ENCODE peak calls at places on chromosomes 13 and 19, in five cellular contexts. One of them, this sample, is unnamed.

GRCh38 chr19:13859361-13859880 is 17.5 kb upstream of the NANOS3 start:
- DNase-seq in PC-9: peak; percentile 34
- DNase-seq in MM.1S: no peak
- DNase-seq in Panc1: no peak
- DNase-seq in iPS DF 6.9: no peak
- DNase-seq in this sample: no peak

GRCh38 chr19:31675187-31675913 is 326.1 kb upstream of the TSHZ3 start:
- DNase-seq in PC-9: no peak
- DNase-seq in MM.1S: peak; percentile 65
- DNase-seq in Panc1: no peak
- DNase-seq in iPS DF 6.9: no peak
- DNase-seq in this sample: no peak

GRCh38 chr19:329876-330275 is 14.7 kb downstream of the MIER2 start:
- DNase-seq in PC-9: no peak
- DNase-seq in MM.1S: no peak
- DNase-seq in Panc1: no peak
- DNase-seq in iPS DF 6.9: no peak
- DNase-seq in this sample: no peak

GRCh38 chr19:5624154-5624663 is 1.3 kb downstream of the SAFB start:
- DNase-seq in PC-9: no peak
- DNase-seq in MM.1S: peak; percentile 37
- DNase-seq in Panc1: no peak
- DNase-seq in iPS DF 6.9: no peak
- DNase-seq in this sample: no peak

GRCh38 chr13:26923824-26924605 is 163.4 kb upstream of the GPR12 start:
- DNase-seq in PC-9: no peak
- DNase-seq in MM.1S: no peak
- DNase-seq in Panc1: no peak
- DNase-seq in iPS DF 6.9: no peak
- DNase-seq in this sample: no peak

GRCh38 chr19:28444371-28444770 is 768.6 kb downstream of the UQCRFS1 start:
- DNase-seq in PC-9: no peak
- DNase-seq in MM.1S: no peak
- DNase-seq in Panc1: no peak
- DNase-seq in iPS DF 6.9: no peak
- DNase-seq in this sample: no peak

GRCh38 chr13:34591801-34592454 is 350.1 kb upstream of the NBEA start:
- DNase-seq in PC-9: no peak
- DNase-seq in MM.1S: no peak
- DNase-seq in Panc1: no peak
- DNase-seq in iPS DF 6.9: no peak
- DNase-seq in this sample: no peak

GRCh38 chr13:110907951-110908898 is 6.6 kb downstream of the ANKRD10 start:
- DNase-seq in PC-9: peak; percentile 100
- DNase-seq in MM.1S: peak; percentile 15
- DNase-seq in Panc1: no peak
- DNase-seq in iPS DF 6.9: no peak
- DNase-seq in this sample: no peak

GRCh38 chr13:29569253-29570057 is 26.0 kb downstream of the SLC7A1 start:
- DNase-seq in PC-9: no peak
- DNase-seq in MM.1S: no peak
- DNase-seq in Panc1: no peak
- DNase-seq in iPS DF 6.9: no peak
- DNase-seq in this sample: no peak

GRCh38 chr13:26707122-26708006 is 53.2 kb downstream of the GPR12 start:
- DNase-seq in PC-9: no peak
- DNase-seq in MM.1S: peak; percentile 23
- DNase-seq in Panc1: no peak
- DNase-seq in iPS DF 6.9: peak; percentile 50
- DNase-seq in this sample: no peak

GRCh38 chr13:79637086-79637763 is 156.3 kb downstream of the NDFIP2 start:
- DNase-seq in PC-9: no peak
- DNase-seq in MM.1S: no peak
- DNase-seq in Panc1: no peak
- DNase-seq in iPS DF 6.9: no peak
- DNase-seq in this sample: no peak

GRCh38 chr19:33511346-33511745 is 10.2 kb downstream of the PEPD start:
- DNase-seq in PC-9: no peak
- DNase-seq in MM.1S: no peak
- DNase-seq in Panc1: no peak
- DNase-seq in iPS DF 6.9: no peak
- DNase-seq in this sample: no peak

GRCh38 chr19:8580710-8581281 is 3.6 kb upstream of the MYO1F start:
- DNase-seq in PC-9: no peak
- DNase-seq in MM.1S: peak; percentile 75
- DNase-seq in Panc1: peak; percentile 53
- DNase-seq in iPS DF 6.9: peak; percentile 73
- DNase-seq in this sample: peak; percentile 44

GRCh38 chr13:27524981-27525975 is 74.9 kb upstream of the MTIF3 start:
- DNase-seq in PC-9: no peak
- DNase-seq in MM.1S: no peak
- DNase-seq in Panc1: no peak
- DNase-seq in iPS DF 6.9: no peak
- DNase-seq in this sample: no peak

GRCh38 chr19:45591004-45591637 is 6.5 kb upstream of the OPA3 start:
- DNase-seq in PC-9: peak; percentile 30
- DNase-seq in MM.1S: peak; percentile 61
- DNase-seq in Panc1: no peak
- DNase-seq in iPS DF 6.9: no peak
- DNase-seq in this sample: no peak

GRCh38 chr19:52140077-52140710 is 456 bp upstream of the ZNF616 start:
- DNase-seq in PC-9: no peak
- DNase-seq in MM.1S: no peak
- DNase-seq in Panc1: no peak
- DNase-seq in iPS DF 6.9: no peak
- DNase-seq in this sample: no peak

GRCh38 chr19:54415208-54415900 is at the start of gene TTYH1:
- DNase-seq in PC-9: no peak
- DNase-seq in MM.1S: no peak
- DNase-seq in Panc1: no peak
- DNase-seq in iPS DF 6.9: no peak
- DNase-seq in this sample: no peak

GRCh38 chr19:45222724-45223123 is 22.5 kb downstream of the EXOC3L2 start:
- DNase-seq in PC-9: no peak
- DNase-seq in MM.1S: no peak
- DNase-seq in Panc1: no peak
- DNase-seq in iPS DF 6.9: no peak
- DNase-seq in this sample: no peak

GRCh38 chr13:74761794-74762193 is 627.6 kb upstream of the KLF12 start:
- DNase-seq in PC-9: no peak
- DNase-seq in MM.1S: no peak
- DNase-seq in Panc1: no peak
- DNase-seq in iPS DF 6.9: no peak
- DNase-seq in this sample: no peak

GRCh38 chr19:13881231-13881691 is 4.3 kb downstream of the NANOS3 start:
- DNase-seq in PC-9: peak; percentile 41
- DNase-seq in MM.1S: peak; percentile 48
- DNase-seq in Panc1: no peak
- DNase-seq in iPS DF 6.9: no peak
- DNase-seq in this sample: no peak

GRCh38 chr13:59755647-59756290 is 408.0 kb downstream of the DIAPH3 start:
- DNase-seq in PC-9: no peak
- DNase-seq in MM.1S: peak; percentile 33
- DNase-seq in Panc1: no peak
- DNase-seq in iPS DF 6.9: no peak
- DNase-seq in this sample: no peak

GRCh38 chr19:18265611-18265981 is 8.7 kb downstream of the IQCN start:
- DNase-seq in PC-9: no peak
- DNase-seq in MM.1S: no peak
- DNase-seq in Panc1: no peak
- DNase-seq in iPS DF 6.9: no peak
- DNase-seq in this sample: no peak

GRCh38 chr19:1066748-1067340 is at the start of gene ARHGAP45:
- DNase-seq in PC-9: no peak
- DNase-seq in MM.1S: peak; percentile 89
- DNase-seq in Panc1: no peak
- DNase-seq in iPS DF 6.9: no peak
- DNase-seq in this sample: no peak

GRCh38 chr13:67075239-67075638 is 154.9 kb downstream of the PCDH9 start:
- DNase-seq in PC-9: no peak
- DNase-seq in MM.1S: no peak
- DNase-seq in Panc1: no peak
- DNase-seq in iPS DF 6.9: no peak
- DNase-seq in this sample: no peak

GRCh38 chr19:10701955-10702307 is 692 bp downstream of the QTRT1 start:
- DNase-seq in PC-9: no peak
- DNase-seq in MM.1S: peak; percentile 17
- DNase-seq in Panc1: no peak
- DNase-seq in iPS DF 6.9: no peak
- DNase-seq in this sample: no peak

GRCh38 chr19:24072720-24073119 is 14.3 kb upstream of the ZNF254 start:
- DNase-seq in PC-9: no peak
- DNase-seq in MM.1S: no peak
- DNase-seq in Panc1: no peak
- DNase-seq in iPS DF 6.9: no peak
- DNase-seq in this sample: no peak

GRCh38 chr19:34323433-34324204 is 41.4 kb upstream of the GPI start:
- DNase-seq in PC-9: no peak
- DNase-seq in MM.1S: no peak
- DNase-seq in Panc1: no peak
- DNase-seq in iPS DF 6.9: no peak
- DNase-seq in this sample: no peak

GRCh38 chr19:18320865-18321728 is 1.8 kb downstream of the LSM4 start:
- DNase-seq in PC-9: no peak
- DNase-seq in MM.1S: no peak
- DNase-seq in Panc1: no peak
- DNase-seq in iPS DF 6.9: no peak
- DNase-seq in this sample: no peak

GRCh38 chr13:81017525-81018152 is 676.7 kb upstream of the SPRY2 start:
- DNase-seq in PC-9: no peak
- DNase-seq in MM.1S: peak; percentile 68
- DNase-seq in Panc1: no peak
- DNase-seq in iPS DF 6.9: no peak
- DNase-seq in this sample: peak; percentile 34

GRCh38 chr19:29326849-29327840 is 114.2 kb upstream of the UQCRFS1 start:
- DNase-seq in PC-9: no peak
- DNase-seq in MM.1S: no peak
- DNase-seq in Panc1: no peak
- DNase-seq in iPS DF 6.9: no peak
- DNase-seq in this sample: no peak

DNA sequence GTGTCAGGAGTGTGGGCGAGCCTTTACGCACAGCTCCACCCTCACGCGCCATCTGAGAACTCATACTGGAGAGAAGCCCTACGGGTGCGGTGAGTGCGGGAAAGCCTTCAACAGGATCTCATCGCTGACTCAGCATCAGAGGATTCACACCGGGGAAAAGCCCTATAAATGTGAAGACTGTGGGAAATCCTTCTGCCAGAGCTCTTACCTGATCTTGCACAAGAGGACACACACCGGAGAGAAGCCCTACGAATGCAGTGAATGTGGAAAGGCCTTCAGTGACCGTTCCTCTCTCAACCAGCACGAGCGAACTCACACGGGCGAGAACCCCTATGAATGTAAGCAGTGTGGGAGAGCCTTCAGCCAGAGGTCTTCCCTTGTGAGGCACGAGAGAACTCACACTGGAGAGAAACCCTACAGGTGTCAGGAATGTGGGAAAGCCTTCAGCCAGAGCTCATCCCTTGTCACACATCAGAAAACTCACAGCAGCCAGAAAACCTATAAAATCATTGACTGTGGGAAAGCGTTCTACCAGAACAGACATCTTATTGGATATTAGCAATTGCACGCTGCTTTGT is 6.9 kb upstream of the ZNF555 start:
- DNase-seq in PC-9: no peak
- DNase-seq in MM.1S: no peak
- DNase-seq in Panc1: no peak
- DNase-seq in iPS DF 6.9: no peak
- DNase-seq in this sample: no peak
- H3K9me3 ChIP-seq in PC-9: peaks cover 11% of the 10 kb centered on the region
- H3K9me3 ChIP-seq in MM.1S: no peaks in the 10 kb centered on the region
- H3K9me3 ChIP-seq in Panc1: peaks cover 15% of the 10 kb centered on the region
- H3K9me3 ChIP-seq in iPS DF 6.9: peaks cover 15% of the 10 kb centered on the region
- H3K9me3 ChIP-seq in this sample: peaks cover 6% of the 10 kb centered on the region

DNA sequence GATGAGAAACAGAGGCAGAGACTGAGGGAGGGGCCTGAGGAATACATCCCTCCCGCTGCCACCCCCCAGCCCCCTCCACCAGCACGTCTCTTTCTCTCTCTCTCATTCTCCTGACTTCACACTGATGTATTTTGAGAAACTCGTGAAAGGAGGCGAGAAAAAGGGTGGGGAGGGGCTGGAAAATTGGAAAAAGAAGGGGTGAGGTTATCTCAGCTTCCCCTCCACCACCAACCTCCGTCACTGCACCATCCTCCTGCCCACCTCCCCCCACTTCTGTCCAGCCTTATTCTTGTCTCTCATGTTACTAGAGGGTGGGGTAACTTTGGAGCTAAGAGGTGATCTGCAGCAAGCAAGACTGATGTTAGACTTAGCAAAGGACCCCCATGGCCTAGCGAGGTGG is 1.5 kb downstream of the SLC17A7 start:
- DNase-seq in PC-9: no peak
- DNase-seq in MM.1S: no peak
- DNase-seq in Panc1: no peak
- DNase-seq in iPS DF 6.9: no peak
- DNase-seq in this sample: no peak
- H3K4me3 ChIP-seq in PC-9: no peak overlapping the region
- H3K4me3 ChIP-seq in MM.1S: no peak overlapping the region
- H3K4me3 ChIP-seq in Panc1: no peak overlapping the region
- H3K4me3 ChIP-seq in iPS DF 6.9: no peak overlapping the region
- H3K4me3 ChIP-seq in this sample: peak overlapping the region; percentile 79

DNA sequence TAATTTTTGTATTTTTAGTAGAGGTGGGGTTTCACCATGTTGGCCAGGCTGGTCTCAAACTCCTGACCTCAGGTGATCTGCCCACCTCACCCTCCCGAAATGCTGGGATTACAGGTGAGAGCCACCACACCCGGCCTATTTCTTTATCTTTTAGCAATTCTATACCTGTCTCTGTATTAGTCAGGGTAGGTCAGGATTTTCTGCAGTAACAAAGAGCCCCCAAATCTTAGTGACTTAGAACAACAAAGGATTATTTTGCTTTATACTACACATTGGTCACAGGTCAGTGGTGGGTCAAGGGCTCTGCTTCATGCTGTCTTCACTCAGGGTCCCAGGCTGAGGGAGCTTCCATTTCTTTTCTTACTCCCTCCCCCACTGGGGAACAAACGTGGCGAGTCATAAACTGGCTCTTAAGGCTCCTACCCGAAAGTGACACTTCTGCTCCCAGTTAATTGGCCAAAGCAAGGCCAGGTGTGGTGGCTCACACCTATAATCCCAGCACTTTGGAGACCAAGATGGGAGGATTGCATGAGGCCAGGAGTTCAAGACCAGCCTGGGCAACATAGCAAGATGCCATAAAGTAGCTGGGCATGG is 6.8 kb downstream of the ITPKC start:
- DNase-seq in PC-9: no peak
- DNase-seq in MM.1S: no peak
- DNase-seq in Panc1: no peak
- DNase-seq in iPS DF 6.9: no peak
- DNase-seq in this sample: no peak
- H3K36me3 ChIP-seq in PC-9: peaks cover 32% of the 10 kb centered on the region
- H3K36me3 ChIP-seq in MM.1S: no peaks in the 10 kb centered on the region
- H3K36me3 ChIP-seq in Panc1: no peaks in the 10 kb centered on the region
- H3K36me3 ChIP-seq in iPS DF 6.9: no peaks in the 10 kb centered on the region
- H3K36me3 ChIP-seq in this sample: peaks cover 15% of the 10 kb centered on the region

DNA sequence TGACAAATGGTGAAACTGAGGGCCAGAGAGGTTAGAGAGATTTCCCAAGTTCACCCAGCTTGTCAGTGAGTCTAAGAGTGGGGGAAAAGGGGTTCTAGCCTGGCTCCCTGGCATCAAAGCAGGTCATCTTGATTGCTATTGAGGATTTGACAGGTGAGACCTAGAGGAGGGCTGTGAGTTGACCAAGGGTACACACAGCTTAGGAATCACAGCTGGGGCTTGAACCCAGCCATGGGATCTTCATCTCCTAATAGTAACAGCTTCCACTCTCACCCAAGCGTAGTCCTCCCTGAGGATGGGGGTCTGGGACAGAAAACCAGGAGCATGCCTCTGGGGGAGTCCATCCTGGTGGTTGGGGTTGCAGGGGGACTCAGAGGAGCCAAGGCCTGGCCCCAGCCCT is 6.8 kb downstream of the CYP4F8 start:
- DNase-seq in PC-9: no peak
- DNase-seq in MM.1S: no peak
- DNase-seq in Panc1: no peak
- DNase-seq in iPS DF 6.9: no peak
- DNase-seq in this sample: no peak
- H3K9me3 ChIP-seq in PC-9: no peaks in the 10 kb centered on the region
- H3K9me3 ChIP-seq in MM.1S: no peaks in the 10 kb centered on the region
- H3K9me3 ChIP-seq in Panc1: no peaks in the 10 kb centered on the region
- H3K9me3 ChIP-seq in iPS DF 6.9: peaks cover 9% of the 10 kb centered on the region
- H3K9me3 ChIP-seq in this sample: no peaks in the 10 kb centered on the region